ENCODE peak calls at places on chromosomes 2 and 18, in six cellular contexts. B, P, V, S, O and X are unnamed samples. For H3K79me1, the result is how much of the 10 kb centered on the place peaks cover.

GRCh38 chr18:6747646-6748045 is 18.1 kb downstream of the ARHGAP28 start:
- DNase-seq in B (no peak), V (peak), S (no peak), P (no peak), O (peak), X (no peak)

GRCh38 chr2:118668431-118669424 is 178.7 kb downstream of the EN1 start:
- DNase-seq in B (peak), O (peak), S (peak), P (no peak), V (peak), X (peak)

GRCh38 chr18:35407871-35408481 is 30.8 kb upstream of the ZNF396 start:
- DNase-seq in S (peak), O (peak), V (peak), P (no peak), B (peak), X (peak)

GRCh38 chr2:240297553-240298315 is 137.7 kb upstream of the GPC1 start:
- DNase-seq in P (no peak), O (no peak), B (no peak), S (no peak), V (no peak), X (no peak)

GRCh38 chr2:29844713-29845320 is 76.6 kb downstream of the ALK start:
- DNase-seq in B (no peak), P (no peak), V (no peak), O (no peak), S (no peak), X (no peak)

GRCh38 chr2:70961648-70961994 is 16.8 kb upstream of the ANKRD53 start:
- DNase-seq in S (no peak), O (no peak), P (peak), V (no peak), B (no peak), X (no peak)

GRCh38 chr18:10518595-10519273 is 7.1 kb upstream of the NAPG start:
- DNase-seq in S (no peak), V (peak), B (peak), P (no peak), O (peak), X (peak)

GRCh38 chr2:96867756-96868554 is 1.9 kb downstream of the SEMA4C start:
- DNase-seq in B (peak), P (no peak), O (peak), V (no peak), S (no peak), X (no peak)

GRCh38 chr2:232871418-232871834 is 1.4 kb downstream of the SNORC start:
- DNase-seq in P (no peak), V (no peak), B (no peak), O (no peak), S (no peak), X (no peak)

GRCh38 chr18:7749510-7749981 is 182.4 kb downstream of the PTPRM start:
- DNase-seq in B (peak), V (no peak), P (no peak), S (no peak), O (peak), X (peak)

GRCh38 chr2:210428415-210429179 is 48.0 kb downstream of the LANCL1 start:
- DNase-seq in S (no peak), O (no peak), V (peak), B (no peak), P (no peak), X (no peak)

GRCh38 chr2:127638361-127639110 is 7.4 kb upstream of the GPR17 start:
- DNase-seq in O (peak), S (no peak), P (peak), B (peak), V (no peak), X (peak)

GRCh38 chr2:132849118-132849517 is 179.1 kb upstream of the LYPD1 start:
- DNase-seq in P (no peak), S (no peak), O (no peak), V (peak), B (no peak), X (no peak)

GRCh38 chr2:175627405-175627804 is 374.7 kb downstream of the LNPK start:
- DNase-seq in V (no peak), P (no peak), O (no peak), B (no peak), S (no peak), X (no peak)

GRCh38 chr2:151886235-151886634 is 58.0 kb upstream of the ARL5A start:
- DNase-seq in S (no peak), O (peak), P (no peak), B (no peak), V (no peak), X (no peak)

GRCh38 chr2:94753466-94753998 is 117.7 kb upstream of the TEKT4 start:
- DNase-seq in O (no peak), B (no peak), P (no peak), V (no peak), S (no peak), X (no peak)

GRCh38 chr2:28187186-28187585 is 205.5 kb upstream of the FOSL2 start:
- DNase-seq in O (no peak), S (no peak), B (no peak), P (no peak), V (no peak), X (peak)

GRCh38 chr2:26523750-26524149 is 45.8 kb upstream of the OTOF start:
- DNase-seq in O (no peak), P (no peak), B (no peak), S (no peak), V (no peak), X (no peak)

GRCh38 chr18:32427084-32427933 is 43.4 kb downstream of the GAREM1 start:
- DNase-seq in B (no peak), V (no peak), P (no peak), O (no peak), S (no peak), X (no peak)

GRCh38 chr2:150978053-150978452 is 283.6 kb downstream of the RBM43 start:
- DNase-seq in B (peak), S (no peak), O (no peak), V (no peak), P (no peak), X (no peak)

GRCh38 chr2:231900975-231901374 is 25.2 kb downstream of the NPPC start:
- DNase-seq in S (no peak), B (peak), V (no peak), P (peak), O (no peak), X (no peak)

GRCh38 chr2:215870986-215871385 is 142.4 kb downstream of the MREG start:
- DNase-seq in B (peak), O (no peak), V (no peak), P (peak), S (no peak), X (peak)

GRCh38 chr2:188898261-188898660 is 75.9 kb upstream of the COL3A1 start:
- DNase-seq in V (peak), B (no peak), S (no peak), P (no peak), O (no peak), X (no peak)

GRCh38 chr2:72975017-72975416 is 57.7 kb downstream of the EMX1 start:
- DNase-seq in P (no peak), S (no peak), V (no peak), B (no peak), O (no peak), X (no peak)

GRCh38 chr2:130975729-130976128 is 117.5 kb downstream of the FAM168B start:
- DNase-seq in P (no peak), V (no peak), S (no peak), O (no peak), B (no peak), X (no peak)

GRCh38 chr2:71156531-71156930 is 26.1 kb downstream of the MPHOSPH10 start:
- DNase-seq in O (peak), S (no peak), P (no peak), B (peak), V (peak), X (no peak)

GRCh38 chr2:10547011-10547410 is 98.9 kb upstream of the ODC1 start:
- DNase-seq in O (no peak), P (no peak), S (no peak), B (peak), V (peak), X (peak)

GRCh38 chr2:729363-729762 is 52.2 kb upstream of the TMEM18 start:
- DNase-seq in O (no peak), B (no peak), P (no peak), S (no peak), V (no peak), X (no peak)

GRCh38 chr2:190636362-190636761 is 12.5 kb upstream of the NAB1 start:
- DNase-seq in O (peak), V (peak), P (no peak), B (peak), S (no peak), X (peak)

GRCh38 chr2:115129502-115129901 is 687.1 kb downstream of the DPP10 start:
- DNase-seq in O (no peak), P (no peak), B (peak), S (no peak), V (no peak), X (no peak)

GRCh38 chr2:242031481-242032019 is 162.0 kb downstream of the RTP5 start:
- DNase-seq in V (peak), O (peak), B (no peak), S (no peak), P (peak), X (no peak)

GRCh38 chr2:29878898-29879297 is 42.5 kb downstream of the ALK start:
- DNase-seq in V (no peak), B (no peak), P (no peak), O (no peak), S (no peak), X (no peak)

GRCh38 chr2:217071416-217071815 is 211.6 kb upstream of the TNP1 start:
- DNase-seq in S (no peak), O (peak), B (no peak), P (no peak), V (peak), X (peak)

GRCh38 chr2:197011777-197012641 is 85.5 kb upstream of the PGAP1 start:
- DNase-seq in O (peak), S (no peak), B (peak), V (peak), P (no peak), X (peak)

GRCh38 chr2:240287011-240287410 is 146.6 kb upstream of the OTOS start:
- DNase-seq in B (no peak), S (no peak), V (no peak), P (no peak), O (no peak), X (no peak)

GRCh38 chr18:13570856-13571495 is 155.4 kb downstream of the FAM210A start:
- DNase-seq in S (no peak), P (no peak), V (peak), O (no peak), B (no peak), X (no peak)

GRCh38 chr2:47034973-47035609 is 119.5 kb upstream of the MCFD2 start:
- DNase-seq in S (peak), O (peak), V (no peak), P (no peak), B (peak), X (peak)

GRCh38 chr18:7987284-7987976 is 420.3 kb downstream of the PTPRM start:
- DNase-seq in B (no peak), S (no peak), P (no peak), V (peak), O (peak), X (no peak)

DNA sequence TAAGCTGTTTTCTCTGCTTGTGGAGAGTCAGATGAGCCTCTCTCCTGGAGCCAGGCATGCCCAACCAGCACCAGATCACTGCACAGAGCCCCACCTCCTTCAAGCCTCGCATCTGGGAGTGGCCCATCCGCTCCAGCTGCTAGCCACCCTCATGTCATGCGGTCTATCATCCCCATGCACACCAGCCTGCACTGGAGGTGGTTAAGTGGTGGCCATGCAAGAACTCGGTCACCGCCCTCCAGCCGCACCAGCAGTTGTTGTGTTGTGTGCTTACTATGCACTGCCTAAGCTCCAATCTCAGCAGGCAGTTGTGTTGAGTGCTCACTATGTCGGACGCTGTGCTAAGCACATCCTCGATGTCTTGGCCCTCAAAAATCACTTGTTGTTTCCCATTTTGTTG is 177.9 kb upstream of the SLC14A2 start:
- DNase-seq in V (no peak), P (no peak), S (no peak), O (no peak), B (no peak), X (no peak)
- H3K4ac ChIP-seq in V (no peak), P (no peak), S (no peak), O (no peak), B (no peak), X (no peak)

GRCh38 chr2:173869244-173869643 is 95.9 kb downstream of the SP3 start:
- DNase-seq in V (no peak), B (no peak), O (no peak), P (no peak), S (no peak), X (no peak)

GRCh38 chr2:173869830-173870229 is 95.3 kb downstream of the SP3 start:
- DNase-seq in V (no peak), S (no peak), B (no peak), P (no peak), O (no peak), X (no peak)

GRCh38 chr2:173862612-173863217 is 102.5 kb downstream of the SP3 start:
- DNase-seq in O (no peak), B (no peak), P (no peak), S (no peak), V (no peak), X (no peak)

GRCh38 chr2:173865976-173866857 is 99.0 kb downstream of the SP3 start:
- DNase-seq in V (no peak), O (no peak), P (no peak), B (no peak), S (no peak), X (no peak)

GRCh38 chr2:173866858-173867620 is 98.1 kb downstream of the SP3 start:
- DNase-seq in B (no peak), O (no peak), S (no peak), V (no peak), P (no peak), X (no peak)
- H3K4me2 ChIP-seq in B (no peak), O (no peak), S (no peak), V (no peak), P (no peak), X (no peak)

DNA sequence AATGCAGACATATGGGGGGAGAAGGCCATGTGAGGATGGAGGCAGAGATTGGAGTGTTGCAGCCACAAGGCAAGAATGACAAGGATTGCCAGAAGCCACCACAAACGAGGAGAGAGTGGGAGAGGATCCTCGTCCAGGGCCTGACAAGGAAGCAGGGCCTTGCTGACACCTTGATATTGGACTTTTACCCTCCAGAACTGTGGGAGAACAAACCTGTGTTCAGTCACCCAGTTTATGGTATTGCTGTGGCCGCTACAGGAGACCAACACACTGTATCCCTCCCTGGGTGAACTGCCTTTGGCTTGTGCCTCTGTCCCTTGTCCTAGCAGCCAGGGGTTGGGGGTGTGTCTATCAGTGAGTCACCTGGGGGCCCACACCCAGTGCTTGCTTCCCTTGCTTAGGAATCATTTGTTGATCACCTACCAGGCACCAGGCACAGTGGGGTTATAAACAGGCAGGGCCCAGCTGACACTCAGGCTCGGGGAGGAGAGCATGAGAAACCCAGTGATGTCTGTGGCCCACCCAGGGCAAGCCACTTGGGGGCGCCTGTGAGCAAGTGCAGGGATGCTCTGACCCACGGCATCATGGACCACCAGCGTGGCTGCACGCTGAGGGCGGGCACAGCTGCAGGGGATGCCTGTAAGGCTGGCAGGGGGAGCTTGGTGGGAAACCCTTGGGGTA is 17.2 kb downstream of the TMEM185B start:
- DNase-seq in O (no peak), B (peak), V (no peak), P (peak), S (peak), X (peak)
- H3K79me1 ChIP-seq in O (under half), B (under half), V (under half), P (under half), S (under half), X (under half)

DNA sequence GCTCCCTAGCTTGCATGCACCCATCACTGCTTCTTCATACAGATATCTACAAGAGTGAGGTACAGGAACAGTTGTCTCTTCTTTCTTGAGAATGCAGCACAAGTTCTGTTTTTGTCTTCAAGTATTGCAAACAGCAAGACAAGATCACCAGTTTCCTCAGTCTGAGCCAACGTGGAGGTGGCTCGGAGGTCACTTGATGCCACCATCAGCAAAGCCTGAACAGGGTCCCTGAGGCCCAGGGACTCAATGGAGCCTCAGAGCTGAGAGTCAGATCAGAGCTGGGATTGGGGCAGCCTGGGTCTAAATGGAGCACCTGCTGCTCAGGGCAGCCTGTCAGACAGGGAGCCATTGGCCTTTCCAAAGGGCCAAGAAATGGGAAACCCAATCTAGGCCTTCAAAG is 290.7 kb upstream of the ID2 start:
- DNase-seq in B (no peak), V (no peak), O (no peak), P (no peak), S (no peak), X (no peak)
- H3K4ac ChIP-seq in B (no peak), V (no peak), O (no peak), P (no peak), S (no peak), X (no peak)

DNA sequence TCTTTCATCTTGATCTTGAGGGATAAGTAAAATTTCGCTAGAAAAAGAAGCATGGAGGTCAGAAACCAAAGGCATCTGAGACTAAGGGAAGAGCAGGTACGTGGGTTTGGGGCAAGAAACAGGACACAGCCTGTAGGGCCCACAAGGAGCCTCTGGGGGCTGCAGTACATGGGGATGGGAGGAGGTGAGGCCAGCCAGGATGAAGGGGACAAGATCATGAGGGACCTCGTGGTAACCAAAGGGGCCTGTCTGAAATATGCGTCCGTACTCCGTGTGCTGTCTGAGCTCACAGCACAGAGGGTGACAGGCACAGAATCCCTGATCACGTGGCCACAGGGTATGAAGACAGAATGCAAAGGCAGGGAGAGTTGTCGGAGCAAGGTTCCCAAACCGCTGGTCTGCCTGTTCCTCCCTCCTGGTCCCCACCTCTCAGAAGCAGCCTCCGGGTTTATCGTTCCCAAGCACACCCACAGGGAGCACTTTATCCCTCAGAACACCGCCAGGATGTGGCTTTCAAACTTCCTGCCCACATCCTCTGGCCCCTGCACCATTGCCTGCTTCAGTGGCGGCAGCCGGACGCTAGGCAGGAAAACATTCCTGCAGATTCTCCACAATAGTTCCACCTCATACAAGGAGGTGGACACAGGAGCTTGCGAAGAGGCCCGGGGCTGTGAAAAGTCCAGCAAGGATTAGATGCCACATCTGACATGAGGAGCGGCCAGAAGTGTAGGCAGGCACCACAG is 12.0 kb downstream of the TMEM163 start:
- DNase-seq in O (no peak), V (no peak), B (no peak), S (no peak), P (no peak), X (no peak)
- H3K4me2 ChIP-seq in O (peak), V (no peak), B (no peak), S (no peak), P (no peak), X (no peak)

DNA sequence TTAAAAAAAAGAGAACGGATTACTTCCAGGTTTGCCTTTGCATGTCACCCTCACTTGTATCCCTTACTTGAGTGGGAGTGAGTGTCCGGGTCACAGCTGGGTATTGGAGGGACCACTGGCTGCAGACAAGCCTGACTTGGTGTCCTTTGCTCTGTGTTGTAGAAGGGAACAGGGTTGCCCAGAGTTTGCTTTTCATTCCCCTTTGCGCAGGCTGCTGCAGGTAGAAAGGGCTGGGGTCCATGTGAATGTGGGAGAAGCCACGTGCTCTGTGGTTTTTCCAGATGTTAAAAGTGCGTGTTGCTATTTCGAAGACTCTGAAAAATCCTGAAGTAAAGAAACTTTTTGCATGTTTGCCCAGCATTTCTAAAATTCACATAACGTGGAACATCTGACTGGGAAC is 28.8 kb downstream of the GLI2 start:
- DNase-seq in O (no peak), S (no peak), P (peak), B (no peak), V (no peak), X (no peak)
- H3K79me1 ChIP-seq in O (half or more), S (under half), P (under half), B (half or more), V (half or more), X (under half)